ENCODE peak calls at places on chromosomes 7 and 10, in five cellular contexts. P is PC-9; R is RCC 7860; I is fibroblast of the conjunctiva; Y is stimulated activated CD4-positive, alpha-beta T cell treated with anti-CD3 and anti-CD28 coated beads, Interleukin-12 subunit alpha, Interleukin-12 subunit beta, amount 100 ng/mL, for 4 hours. G is an unnamed sample.

GRCh38 chr7:921581-922333 is 32.7 kb downstream of the ADAP1 start:
- DNase-seq in P (no peak), R (no peak), I (no peak), Y (peak), G (peak)

GRCh38 chr10:8296090-8296741 is 241.7 kb downstream of the GATA3 start:
- DNase-seq in P (no peak), R (no peak), I (no peak), Y (no peak), G (no peak)

GRCh38 chr10:35909291-35909690 is 267.2 kb upstream of the FZD8 start:
- DNase-seq in P (no peak), R (no peak), I (no peak), Y (no peak), G (no peak)

GRCh38 chr10:63518690-63519288 is 2.4 kb upstream of the REEP3 start:
- DNase-seq in P (no peak), R (no peak), I (no peak), Y (no peak), G (no peak)

GRCh38 chr7:12609556-12609955 is 39.0 kb downstream of the SCIN start:
- DNase-seq in P (no peak), R (no peak), I (no peak), Y (no peak), G (no peak)

GRCh38 chr10:103578782-103579382 is 85.4 kb downstream of the NEURL1 start:
- DNase-seq in P (no peak), R (no peak), I (no peak), Y (no peak), G (no peak)

GRCh38 chr10:28991738-28992270 is 297.1 kb upstream of the LYZL1 start:
- DNase-seq in P (peak), R (peak), I (no peak), Y (peak), G (no peak)

GRCh38 chr10:70493660-70494234 is 15.2 kb downstream of the PALD1 start:
- DNase-seq in P (no peak), R (no peak), I (no peak), Y (no peak), G (no peak)

GRCh38 chr10:4344544-4344994 is 481.4 kb upstream of the AKR1E2 start:
- DNase-seq in P (peak), R (peak), I (peak), Y (peak), G (no peak)

GRCh38 chr10:27568196-27569175 is 64.4 kb downstream of the RAB18 start:
- DNase-seq in P (no peak), R (no peak), I (no peak), Y (no peak), G (no peak)

GRCh38 chr7:46908770-46909169 is 673.1 kb downstream of the TNS3 start:
- DNase-seq in P (peak), R (peak), I (peak), Y (no peak), G (no peak)

G was measured in activated CD4-positive, CD25-positive, alpha-beta regulatory T cell treated with anti-CD3 and anti-CD28 coated beads, Interleukin-2, amount 50 U/mL, for 72 hours.